ENCODE peak calls at places on chromosome 16, in four cellular contexts. T is stimulated activated CD4-positive, alpha-beta T cell treated with anti-CD3 and anti-CD28 coated beads, Interleukin-2, amount 100 ng/mL, for 48 hours; O is GM12891; F is thoracic aorta. L is an unnamed sample.

GRCh38 chr16:11236855-11237254 is 19.1 kb downstream of the SOCS1 start:
- DNase-seq in T (no peak), O (no peak), F (no peak), L (no peak)

GRCh38 chr16:19926449-19927390 is 42.1 kb upstream of the GPRC5B start:
- DNase-seq in T (no peak), O (no peak), F (no peak), L (no peak)

GRCh38 chr16:46482895-46483294 is 138.3 kb downstream of the SHCBP1 start:
- DNase-seq in T (no peak), O (no peak), F (no peak), L (no peak)

GRCh38 chr16:28531777-28532744 is 6.7 kb downstream of the NUPR1 start:
- DNase-seq in T (no peak), O (no peak), F (peak), L (no peak)

GRCh38 chr16:57444711-57445110 is 2.5 kb downstream of the CIAPIN1 start:
- DNase-seq in T (no peak), O (no peak), F (no peak), L (no peak)

GRCh38 chr16:72312862-72313261 is 140.9 kb upstream of the PMFBP1 start:
- DNase-seq in T (no peak), O (no peak), F (no peak), L (no peak)

GRCh38 chr16:66919569-66920472 is 1.1 kb upstream of the CDH16 start:
- DNase-seq in T (no peak), O (no peak), F (no peak), L (no peak)

GRCh38 chr16:27107185-27107592 is 40.5 kb downstream of the C16orf82 start:
- DNase-seq in T (no peak), O (no peak), F (no peak), L (no peak)

GRCh38 chr16:26777821-26778220 is 288.9 kb upstream of the C16orf82 start:
- DNase-seq in T (no peak), O (no peak), F (no peak), L (no peak)

GRCh38 chr16:84874553-84874952 is 54.8 kb downstream of the CRISPLD2 start:
- DNase-seq in T (no peak), O (no peak), F (no peak), L (no peak)

GRCh38 chr16:19348578-19349315 is 63.2 kb downstream of the CLEC19A start:
- DNase-seq in T (no peak), O (no peak), F (no peak), L (no peak)

GRCh38 chr16:84284168-84284722 is 10.4 kb upstream of the WFDC1 start:
- DNase-seq in T (no peak), O (no peak), F (no peak), L (peak)

GRCh38 chr16:30615358-30616076 is 5.3 kb upstream of the ZNF689 start:
- DNase-seq in T (peak), O (no peak), F (no peak), L (no peak)

GRCh38 chr16:88649924-88650748 is 717 bp downstream of the CYBA start:
- DNase-seq in T (no peak), O (peak), F (no peak), L (peak)

GRCh38 chr16:76378020-76378419 is 100.8 kb downstream of the CNTNAP4 start:
- DNase-seq in T (no peak), O (no peak), F (no peak), L (no peak)

GRCh38 chr16:11047057-11047456 is 102.7 kb downstream of the CLEC16A start:
- DNase-seq in T (no peak), O (no peak), F (no peak), L (no peak)

GRCh38 chr16:88499836-88500251 is 46.8 kb downstream of the ZFPM1 start:
- DNase-seq in T (no peak), O (no peak), F (no peak), L (no peak)

GRCh38 chr16:75761111-75761510 is 34.8 kb upstream of the CPHXL start:
- DNase-seq in T (no peak), O (no peak), F (no peak), L (no peak)

GRCh38 chr16:58024673-58025350 is 742 bp upstream of the MMP15 start:
- DNase-seq in T (no peak), O (no peak), F (no peak), L (no peak)

GRCh38 chr16:14186954-14187306 is 115.8 kb downstream of the MRTFB start:
- DNase-seq in T (no peak), O (no peak), F (no peak), L (no peak)

GRCh38 chr16:2919511-2920255 is 8.0 kb downstream of the FLYWCH1 start:
- DNase-seq in T (peak), O (no peak), F (no peak), L (peak)

GRCh38 chr16:84062734-84063640 is 20.4 kb upstream of the SLC38A8 start:
- DNase-seq in T (peak), O (peak), F (peak), L (peak)

GRCh38 chr16:84299734-84300440 is 5.2 kb downstream of the WFDC1 start:
- DNase-seq in T (no peak), O (no peak), F (no peak), L (no peak)

GRCh38 chr16:11757671-11758545 is 15.3 kb upstream of the TXNDC11 start:
- DNase-seq in T (no peak), O (no peak), F (no peak), L (peak)

GRCh38 chr16:9761870-9762269 is 420.4 kb downstream of the GRIN2A start:
- DNase-seq in T (no peak), O (no peak), F (no peak), L (no peak)

GRCh38 chr16:2814757-2815298 is 2.2 kb upstream of the PRSS21 start:
- DNase-seq in T (no peak), O (no peak), F (no peak), L (no peak)

GRCh38 chr16:10338426-10338825 is 47.4 kb upstream of the ATF7IP2 start:
- DNase-seq in T (no peak), O (no peak), F (no peak), L (no peak)

GRCh38 chr16:57643166-57643813 is 14.9 kb downstream of the ADGRG1 start:
- DNase-seq in T (no peak), O (no peak), F (no peak), L (no peak)

GRCh38 chr16:86497551-86498021 is 12.7 kb upstream of the FOXF1 start:
- DNase-seq in T (no peak), O (no peak), F (no peak), L (no peak)

GRCh38 chr16:73176577-73177013 is 128.7 kb upstream of the ZFHX3 start:
- DNase-seq in T (no peak), O (no peak), F (no peak), L (no peak)

GRCh38 chr16:46801428-46802049 is 29.4 kb downstream of the C16orf87 start:
- DNase-seq in T (no peak), O (no peak), F (no peak), L (no peak)

GRCh38 chr16:84487358-84487757 is 17.1 kb downstream of the MEAK7 start:
- DNase-seq in T (no peak), O (no peak), F (no peak), L (no peak)